ENCODE peak calls at places on chromosome 2, in nine cellular contexts. G is SIG-M5; A is stimulated activated CD4-positive, alpha-beta T cell treated with anti-CD3 and anti-CD28 coated beads, Interleukin-1b, Interleukin-23, amount 100 ng/mL, for 1 hour; L is right atrium auricular region; Y is cardiac muscle cell; X is stimulated activated naive CD4-positive, alpha-beta T cell; V is lower lobe of right lung; O is T-helper 2 cell; W is NCI-H1930. Z is an unnamed sample.

GRCh38 chr2:67486041-67486796 is 89.1 kb downstream of the ETAA1 start:
- DNase-seq in Y (peak), G (no peak), O (no peak), L (no peak), A (no peak), W (no peak), X (no peak), V (peak), Z (peak)

GRCh38 chr2:145752091-145752806 is 1232.3 kb upstream of the ZEB2 start:
- DNase-seq in W (no peak), G (peak), A (no peak), Y (peak), V (peak), O (no peak), X (no peak), L (peak), Z (no peak)

GRCh38 chr2:120436885-120437603 is 91.1 kb downstream of the INHBB start:
- DNase-seq in X (no peak), L (no peak), Y (peak), G (no peak), V (no peak), A (no peak), W (no peak), O (no peak), Z (no peak)

GRCh38 chr2:119028327-119029174 is 86.6 kb downstream of the MARCO start:
- DNase-seq in L (no peak), W (no peak), A (no peak), X (no peak), Y (peak), V (no peak), O (no peak), G (no peak), Z (no peak)

GRCh38 chr2:17010104-17010503 is 344.5 kb upstream of the CYRIA start:
- DNase-seq in O (no peak), Y (no peak), A (no peak), W (no peak), G (no peak), V (no peak), X (no peak), L (no peak), Z (no peak)

GRCh38 chr2:161238264-161238558 is 70.0 kb upstream of the PSMD14 start:
- DNase-seq in V (no peak), L (no peak), X (no peak), O (no peak), G (no peak), A (no peak), Y (peak), W (no peak), Z (no peak)

GRCh38 chr2:11925295-11925694 is 178.9 kb downstream of the LPIN1 start:
- DNase-seq in G (no peak), W (no peak), L (no peak), V (no peak), A (no peak), X (no peak), Y (no peak), O (no peak), Z (no peak)

GRCh38 chr2:32942728-32943485 is 3.8 kb upstream of the LTBP1 start:
- DNase-seq in W (no peak), V (no peak), A (no peak), O (no peak), G (no peak), L (no peak), X (no peak), Y (no peak), Z (no peak)

GRCh38 chr2:111659361-111660281 is 224.4 kb downstream of the ANAPC1 start:
- DNase-seq in G (peak), Y (peak), A (no peak), V (peak), X (no peak), O (no peak), W (no peak), L (peak), Z (peak)

GRCh38 chr2:39370101-39370500 is 67.0 kb downstream of the MAP4K3 start:
- DNase-seq in V (no peak), A (no peak), W (no peak), L (no peak), X (no peak), O (no peak), G (no peak), Y (no peak), Z (no peak)

GRCh38 chr2:19356545-19357382 is 1.7 kb downstream of the OSR1 start:
- DNase-seq in V (no peak), G (no peak), W (no peak), L (no peak), X (no peak), O (no peak), A (no peak), Y (no peak), Z (no peak)

GRCh38 chr2:237996041-237996593 is 29.3 kb downstream of the UBE2F start:
- DNase-seq in O (no peak), X (no peak), W (no peak), V (peak), A (no peak), L (no peak), G (no peak), Y (peak), Z (no peak)

GRCh38 chr2:59585657-59586056 is 967.8 kb downstream of the BCL11A start:
- DNase-seq in O (no peak), L (no peak), A (no peak), W (no peak), X (no peak), Y (no peak), V (no peak), G (no peak), Z (no peak)

GRCh38 chr2:128496700-128497099 is 178.0 kb upstream of the HS6ST1 start:
- DNase-seq in X (no peak), A (no peak), W (no peak), L (no peak), G (no peak), Y (no peak), V (no peak), O (no peak), Z (no peak)

Z was measured in epithelial cell of prostate.